ENCODE peak calls at places on chromosomes 12 and 14, in ten cellular contexts. One of them, this sample, is unnamed.

GRCh38 chr14:75049731-75050201 is 1.5 kb downstream of the MLH3 start:
- ATAC-seq in activated CD8-positive, alpha-beta T cell treated with anti-CD3 and anti-CD28 coated beads, Interleukin-2, amount 10 ng/mL, durations not matched to agents 7 days and 5 days: no peak
- ATAC-seq in Right ventricle myocardium superior: peak
- ATAC-seq in Panc1: no peak
- ATAC-seq in natural killer cell: no peak
- ATAC-seq in body of pancreas: no peak
- ATAC-seq in central memory CD8-positive, alpha-beta T cell: no peak
- ATAC-seq in A549: no peak
- ATAC-seq in stimulated activated naive CD8-positive, alpha-beta T cell treated with anti-CD3 and anti-CD28 coated beads, Interleukin-15, Interleukin-2, amounts not matched to agents 100 U/mL and 50 U/mL, for 24 hours: no peak
- ATAC-seq in Right ventricle myocardium inferior: peak
- ATAC-seq in this sample: no peak

GRCh38 chr12:53952335-53952694 is 2.4 kb upstream of the HOXC12 start:
- ATAC-seq in activated CD8-positive, alpha-beta T cell treated with anti-CD3 and anti-CD28 coated beads, Interleukin-2, amount 10 ng/mL, durations not matched to agents 7 days and 5 days: no peak
- ATAC-seq in Right ventricle myocardium superior: no peak
- ATAC-seq in Panc1: no peak
- ATAC-seq in natural killer cell: no peak
- ATAC-seq in body of pancreas: no peak
- ATAC-seq in central memory CD8-positive, alpha-beta T cell: no peak
- ATAC-seq in A549: no peak
- ATAC-seq in stimulated activated naive CD8-positive, alpha-beta T cell treated with anti-CD3 and anti-CD28 coated beads, Interleukin-15, Interleukin-2, amounts not matched to agents 100 U/mL and 50 U/mL, for 24 hours: no peak
- ATAC-seq in Right ventricle myocardium inferior: no peak
- ATAC-seq in this sample: no peak

GRCh38 chr14:89268514-89268913 is 148.5 kb downstream of the FOXN3 start:
- ATAC-seq in activated CD8-positive, alpha-beta T cell treated with anti-CD3 and anti-CD28 coated beads, Interleukin-2, amount 10 ng/mL, durations not matched to agents 7 days and 5 days: no peak
- ATAC-seq in Right ventricle myocardium superior: peak
- ATAC-seq in Panc1: no peak
- ATAC-seq in natural killer cell: no peak
- ATAC-seq in body of pancreas: no peak
- ATAC-seq in central memory CD8-positive, alpha-beta T cell: no peak
- ATAC-seq in A549: no peak
- ATAC-seq in stimulated activated naive CD8-positive, alpha-beta T cell treated with anti-CD3 and anti-CD28 coated beads, Interleukin-15, Interleukin-2, amounts not matched to agents 100 U/mL and 50 U/mL, for 24 hours: no peak
- ATAC-seq in Right ventricle myocardium inferior: peak
- ATAC-seq in this sample: no peak

GRCh38 chr12:12441051-12441807 is 84.4 kb downstream of the BORCS5 start:
- ATAC-seq in activated CD8-positive, alpha-beta T cell treated with anti-CD3 and anti-CD28 coated beads, Interleukin-2, amount 10 ng/mL, durations not matched to agents 7 days and 5 days: no peak
- ATAC-seq in Right ventricle myocardium superior: no peak
- ATAC-seq in Panc1: no peak
- ATAC-seq in natural killer cell: no peak
- ATAC-seq in body of pancreas: no peak
- ATAC-seq in central memory CD8-positive, alpha-beta T cell: peak
- ATAC-seq in A549: no peak
- ATAC-seq in stimulated activated naive CD8-positive, alpha-beta T cell treated with anti-CD3 and anti-CD28 coated beads, Interleukin-15, Interleukin-2, amounts not matched to agents 100 U/mL and 50 U/mL, for 24 hours: no peak
- ATAC-seq in Right ventricle myocardium inferior: no peak
- ATAC-seq in this sample: no peak

GRCh38 chr12:94174576-94174975 is 26.2 kb downstream of the PLXNC1 start:
- ATAC-seq in activated CD8-positive, alpha-beta T cell treated with anti-CD3 and anti-CD28 coated beads, Interleukin-2, amount 10 ng/mL, durations not matched to agents 7 days and 5 days: peak
- ATAC-seq in Right ventricle myocardium superior: peak
- ATAC-seq in Panc1: no peak
- ATAC-seq in natural killer cell: peak
- ATAC-seq in body of pancreas: no peak
- ATAC-seq in central memory CD8-positive, alpha-beta T cell: peak
- ATAC-seq in A549: no peak
- ATAC-seq in stimulated activated naive CD8-positive, alpha-beta T cell treated with anti-CD3 and anti-CD28 coated beads, Interleukin-15, Interleukin-2, amounts not matched to agents 100 U/mL and 50 U/mL, for 24 hours: peak
- ATAC-seq in Right ventricle myocardium inferior: no peak
- ATAC-seq in this sample: peak

GRCh38 chr14:22168092-22168955 is 420.7 kb downstream of the DAD1 start:
- ATAC-seq in activated CD8-positive, alpha-beta T cell treated with anti-CD3 and anti-CD28 coated beads, Interleukin-2, amount 10 ng/mL, durations not matched to agents 7 days and 5 days: peak
- ATAC-seq in Right ventricle myocardium superior: no peak
- ATAC-seq in Panc1: no peak
- ATAC-seq in natural killer cell: no peak
- ATAC-seq in body of pancreas: no peak
- ATAC-seq in central memory CD8-positive, alpha-beta T cell: no peak
- ATAC-seq in A549: no peak
- ATAC-seq in stimulated activated naive CD8-positive, alpha-beta T cell treated with anti-CD3 and anti-CD28 coated beads, Interleukin-15, Interleukin-2, amounts not matched to agents 100 U/mL and 50 U/mL, for 24 hours: no peak
- ATAC-seq in Right ventricle myocardium inferior: no peak
- ATAC-seq in this sample: no peak

GRCh38 chr14:22052795-22053194 is 379.2 kb upstream of the OR4E1 start:
- ATAC-seq in activated CD8-positive, alpha-beta T cell treated with anti-CD3 and anti-CD28 coated beads, Interleukin-2, amount 10 ng/mL, durations not matched to agents 7 days and 5 days: peak
- ATAC-seq in Right ventricle myocardium superior: no peak
- ATAC-seq in Panc1: no peak
- ATAC-seq in natural killer cell: no peak
- ATAC-seq in body of pancreas: no peak
- ATAC-seq in central memory CD8-positive, alpha-beta T cell: no peak
- ATAC-seq in A549: no peak
- ATAC-seq in stimulated activated naive CD8-positive, alpha-beta T cell treated with anti-CD3 and anti-CD28 coated beads, Interleukin-15, Interleukin-2, amounts not matched to agents 100 U/mL and 50 U/mL, for 24 hours: peak
- ATAC-seq in Right ventricle myocardium inferior: no peak
- ATAC-seq in this sample: peak

GRCh38 chr14:83300454-83301064 is 1766.9 kb upstream of the SEL1L start:
- ATAC-seq in activated CD8-positive, alpha-beta T cell treated with anti-CD3 and anti-CD28 coated beads, Interleukin-2, amount 10 ng/mL, durations not matched to agents 7 days and 5 days: no peak
- ATAC-seq in Right ventricle myocardium superior: no peak
- ATAC-seq in Panc1: no peak
- ATAC-seq in natural killer cell: no peak
- ATAC-seq in body of pancreas: no peak
- ATAC-seq in central memory CD8-positive, alpha-beta T cell: no peak
- ATAC-seq in A549: no peak
- ATAC-seq in stimulated activated naive CD8-positive, alpha-beta T cell treated with anti-CD3 and anti-CD28 coated beads, Interleukin-15, Interleukin-2, amounts not matched to agents 100 U/mL and 50 U/mL, for 24 hours: no peak
- ATAC-seq in Right ventricle myocardium inferior: no peak
- ATAC-seq in this sample: no peak

GRCh38 chr12:91511795-91512420 is 329.3 kb upstream of the DCN start:
- ATAC-seq in activated CD8-positive, alpha-beta T cell treated with anti-CD3 and anti-CD28 coated beads, Interleukin-2, amount 10 ng/mL, durations not matched to agents 7 days and 5 days: no peak
- ATAC-seq in Right ventricle myocardium superior: no peak
- ATAC-seq in Panc1: no peak
- ATAC-seq in natural killer cell: no peak
- ATAC-seq in body of pancreas: no peak
- ATAC-seq in central memory CD8-positive, alpha-beta T cell: no peak
- ATAC-seq in A549: no peak
- ATAC-seq in stimulated activated naive CD8-positive, alpha-beta T cell treated with anti-CD3 and anti-CD28 coated beads, Interleukin-15, Interleukin-2, amounts not matched to agents 100 U/mL and 50 U/mL, for 24 hours: no peak
- ATAC-seq in Right ventricle myocardium inferior: no peak
- ATAC-seq in this sample: no peak

GRCh38 chr14:59161571-59162175 is 26.8 kb upstream of the DAAM1 start:
- ATAC-seq in activated CD8-positive, alpha-beta T cell treated with anti-CD3 and anti-CD28 coated beads, Interleukin-2, amount 10 ng/mL, durations not matched to agents 7 days and 5 days: peak
- ATAC-seq in Right ventricle myocardium superior: peak
- ATAC-seq in Panc1: no peak
- ATAC-seq in natural killer cell: no peak
- ATAC-seq in body of pancreas: peak
- ATAC-seq in central memory CD8-positive, alpha-beta T cell: no peak
- ATAC-seq in A549: peak
- ATAC-seq in stimulated activated naive CD8-positive, alpha-beta T cell treated with anti-CD3 and anti-CD28 coated beads, Interleukin-15, Interleukin-2, amounts not matched to agents 100 U/mL and 50 U/mL, for 24 hours: peak
- ATAC-seq in Right ventricle myocardium inferior: peak
- ATAC-seq in this sample: peak

GRCh38 chr14:77923131-77923933 is 123.4 kb downstream of the ADCK1 start:
- ATAC-seq in activated CD8-positive, alpha-beta T cell treated with anti-CD3 and anti-CD28 coated beads, Interleukin-2, amount 10 ng/mL, durations not matched to agents 7 days and 5 days: no peak
- ATAC-seq in Right ventricle myocardium superior: no peak
- ATAC-seq in Panc1: no peak
- ATAC-seq in natural killer cell: no peak
- ATAC-seq in body of pancreas: no peak
- ATAC-seq in central memory CD8-positive, alpha-beta T cell: no peak
- ATAC-seq in A549: no peak
- ATAC-seq in stimulated activated naive CD8-positive, alpha-beta T cell treated with anti-CD3 and anti-CD28 coated beads, Interleukin-15, Interleukin-2, amounts not matched to agents 100 U/mL and 50 U/mL, for 24 hours: no peak
- ATAC-seq in Right ventricle myocardium inferior: no peak
- ATAC-seq in this sample: no peak

GRCh38 chr14:97788364-97788763 is 991.2 kb downstream of the VRK1 start:
- ATAC-seq in activated CD8-positive, alpha-beta T cell treated with anti-CD3 and anti-CD28 coated beads, Interleukin-2, amount 10 ng/mL, durations not matched to agents 7 days and 5 days: no peak
- ATAC-seq in Right ventricle myocardium superior: no peak
- ATAC-seq in Panc1: no peak
- ATAC-seq in natural killer cell: no peak
- ATAC-seq in body of pancreas: no peak
- ATAC-seq in central memory CD8-positive, alpha-beta T cell: no peak
- ATAC-seq in A549: no peak
- ATAC-seq in stimulated activated naive CD8-positive, alpha-beta T cell treated with anti-CD3 and anti-CD28 coated beads, Interleukin-15, Interleukin-2, amounts not matched to agents 100 U/mL and 50 U/mL, for 24 hours: no peak
- ATAC-seq in Right ventricle myocardium inferior: no peak
- ATAC-seq in this sample: no peak

GRCh38 chr12:28235017-28235416 is 44.8 kb downstream of the CCDC91 start:
- ATAC-seq in activated CD8-positive, alpha-beta T cell treated with anti-CD3 and anti-CD28 coated beads, Interleukin-2, amount 10 ng/mL, durations not matched to agents 7 days and 5 days: no peak
- ATAC-seq in Right ventricle myocardium superior: no peak
- ATAC-seq in Panc1: no peak
- ATAC-seq in natural killer cell: peak
- ATAC-seq in body of pancreas: no peak
- ATAC-seq in central memory CD8-positive, alpha-beta T cell: no peak
- ATAC-seq in A549: no peak
- ATAC-seq in stimulated activated naive CD8-positive, alpha-beta T cell treated with anti-CD3 and anti-CD28 coated beads, Interleukin-15, Interleukin-2, amounts not matched to agents 100 U/mL and 50 U/mL, for 24 hours: no peak
- ATAC-seq in Right ventricle myocardium inferior: no peak
- ATAC-seq in this sample: no peak

GRCh38 chr12:121925361-121925725 is 7.0 kb downstream of the CFAP251 start:
- ATAC-seq in activated CD8-positive, alpha-beta T cell treated with anti-CD3 and anti-CD28 coated beads, Interleukin-2, amount 10 ng/mL, durations not matched to agents 7 days and 5 days: no peak
- ATAC-seq in Right ventricle myocardium superior: peak
- ATAC-seq in Panc1: peak
- ATAC-seq in natural killer cell: no peak
- ATAC-seq in body of pancreas: no peak
- ATAC-seq in central memory CD8-positive, alpha-beta T cell: no peak
- ATAC-seq in A549: peak
- ATAC-seq in stimulated activated naive CD8-positive, alpha-beta T cell treated with anti-CD3 and anti-CD28 coated beads, Interleukin-15, Interleukin-2, amounts not matched to agents 100 U/mL and 50 U/mL, for 24 hours: no peak
- ATAC-seq in Right ventricle myocardium inferior: no peak
- ATAC-seq in this sample: no peak